ENCODE peak calls at places on chromosomes 13 and 19, in five cellular contexts. Z, P, G, K and B are unnamed samples.
A peak's percentile ranks its signal among the peaks of the same experiment; 100 is the strongest.

GRCh38 chr13:95267662-95268369 is 33.4 kb downstream of the ABCC4 start:
- DNase-seq in G (no peak), Z (no peak), P (peak; percentile 91), K (no peak), B (peak; percentile 36)

GRCh38 chr19:4456566-4456842 is 1.1 kb downstream of the UBXN6 start:
- DNase-seq in P (peak; percentile 72), K (peak; percentile 55), Z (no peak), G (no peak), B (peak; percentile 45)

GRCh38 chr19:46967578-46968018 is 52.0 kb upstream of the NPAS1 start:
- DNase-seq in G (no peak), Z (no peak), K (no peak), P (no peak), B (peak; percentile 68)

GRCh38 chr13:57345526-57345925 is 178.5 kb downstream of the PRR20E start:
- DNase-seq in P (no peak), Z (no peak), G (no peak), K (no peak), B (no peak)

GRCh38 chr19:27674701-27675100 is 1538.2 kb downstream of the UQCRFS1 start:
- DNase-seq in K (no peak), G (no peak), Z (no peak), P (no peak), B (no peak)

GRCh38 chr13:85430216-85430615 is 369.0 kb downstream of the SLITRK6 start:
- DNase-seq in Z (no peak), K (no peak), P (no peak), G (no peak), B (no peak)

GRCh38 chr19:8481616-8482015 is 20.8 kb downstream of the PRAM1 start:
- DNase-seq in Z (no peak), P (no peak), G (no peak), K (no peak), B (no peak)

GRCh38 chr13:47092202-47092601 is 195.3 kb upstream of the HTR2A start:
- DNase-seq in Z (no peak), G (no peak), K (no peak), P (no peak), B (no peak)

GRCh38 chr13:52411629-52412028 is 5.7 kb upstream of the THSD1 start:
- DNase-seq in G (no peak), Z (no peak), P (peak; percentile 49), K (no peak), B (no peak)

GRCh38 chr13:46721054-46721453 is 75.9 kb downstream of the ESD start:
- DNase-seq in Z (peak; percentile 15), G (peak; percentile 23), K (peak; percentile 53), P (peak; percentile 29), B (peak; percentile 48)

GRCh38 chr19:8577247-8577646 is at the start of gene MYO1F:
- DNase-seq in Z (no peak), K (no peak), P (no peak), G (no peak), B (peak; percentile 53)

GRCh38 chr13:110648155-110648819 is 32.9 kb downstream of the NAXD start:
- DNase-seq in K (peak; percentile 34), Z (no peak), P (no peak), G (no peak), B (peak; percentile 11)

GRCh38 chr19:47633516-47633915 is 24.6 kb downstream of the BICRA start:
- DNase-seq in G (no peak), K (no peak), Z (peak; percentile 51), P (no peak), B (no peak)

GRCh38 chr13:112674412-112675383 is 15.1 kb upstream of the ATP11A start:
- DNase-seq in G (no peak), K (no peak), P (no peak), Z (no peak), B (no peak)

GRCh38 chr13:102091231-102091630 is 310.6 kb downstream of the FGF14 start:
- DNase-seq in K (no peak), G (no peak), Z (peak; percentile 4), P (peak; percentile 6), B (no peak)

GRCh38 chr13:102089177-102089576 is 312.7 kb downstream of the FGF14 start:
- DNase-seq in G (no peak), K (no peak), Z (no peak), P (no peak), B (no peak)

GRCh38 chr13:102090532-102090931 is 311.3 kb downstream of the FGF14 start:
- DNase-seq in K (no peak), Z (no peak), G (no peak), P (no peak), B (no peak)

DNA sequence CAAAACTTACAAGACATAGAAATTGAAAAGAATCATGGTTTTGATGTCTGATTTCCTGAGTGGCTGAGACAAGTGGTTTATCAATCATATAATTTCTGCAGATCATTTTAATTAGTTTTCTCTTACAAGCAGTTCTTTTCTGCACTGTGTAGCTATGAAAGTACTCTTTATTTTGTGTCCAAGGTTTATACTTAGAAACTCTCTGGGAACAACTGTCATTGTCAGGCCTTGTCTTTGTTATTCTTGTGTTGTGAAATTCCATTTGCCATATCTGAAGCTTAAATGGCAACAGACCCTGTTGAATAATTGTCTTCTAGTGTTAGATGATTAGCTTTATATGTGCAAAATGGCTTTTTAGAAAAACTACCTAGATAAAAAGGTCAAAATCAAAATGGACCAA is 312.1 kb downstream of the FGF14 start:
- DNase-seq in K (no peak), Z (no peak), G (no peak), P (no peak), B (no peak)
- H3K27ac ChIP-seq in K (no peak overlapping the region), Z (no peak overlapping the region), G (no peak overlapping the region), P (no peak overlapping the region), B (no peak overlapping the region)

DNA sequence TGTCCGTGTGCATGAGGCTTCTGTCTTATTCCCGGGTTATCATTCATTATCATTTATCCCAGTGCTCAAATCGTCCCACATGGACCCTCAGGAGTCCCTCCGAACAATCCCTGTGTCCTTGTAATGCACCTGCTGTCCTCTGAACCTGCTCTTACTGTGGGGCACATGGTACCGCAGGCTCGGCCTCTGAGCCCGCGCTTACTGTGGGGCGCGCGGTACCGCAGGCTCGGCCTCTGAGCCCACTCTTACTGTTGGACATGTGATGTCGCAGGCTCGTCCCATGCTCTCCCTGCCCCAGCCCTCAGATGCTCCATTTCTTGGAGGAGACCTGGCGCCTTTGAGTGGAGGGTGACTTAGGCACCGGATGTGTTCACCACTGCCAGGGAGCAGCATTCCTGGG is 16.8 kb upstream of the ZNF554 start:
- DNase-seq in G (no peak), P (no peak), K (peak; percentile 10), Z (no peak), B (no peak)
- H3K9ac ChIP-seq in G (peak overlapping the region; percentile 2), P (no peak overlapping the region), K (no peak overlapping the region), Z (no peak overlapping the region), B (no peak overlapping the region)

GRCh38 chr13:20121154-20121515 is 39.7 kb downstream of the GJA3 start:
- DNase-seq in P (no peak), G (no peak), K (no peak), Z (no peak), B (no peak)

GRCh38 chr13:20116213-20116612 is 44.6 kb downstream of the GJA3 start:
- DNase-seq in K (no peak), G (no peak), Z (no peak), P (no peak), B (no peak)

GRCh38 chr13:20118268-20119140 is 42.3 kb downstream of the GJA3 start:
- DNase-seq in Z (no peak), K (peak; percentile 71), P (peak; percentile 57), G (no peak), B (peak; percentile 78)

GRCh38 chr13:20124303-20124702 is 36.5 kb downstream of the GJA3 start:
- DNase-seq in P (no peak), Z (no peak), K (no peak), G (no peak), B (no peak)

DNA sequence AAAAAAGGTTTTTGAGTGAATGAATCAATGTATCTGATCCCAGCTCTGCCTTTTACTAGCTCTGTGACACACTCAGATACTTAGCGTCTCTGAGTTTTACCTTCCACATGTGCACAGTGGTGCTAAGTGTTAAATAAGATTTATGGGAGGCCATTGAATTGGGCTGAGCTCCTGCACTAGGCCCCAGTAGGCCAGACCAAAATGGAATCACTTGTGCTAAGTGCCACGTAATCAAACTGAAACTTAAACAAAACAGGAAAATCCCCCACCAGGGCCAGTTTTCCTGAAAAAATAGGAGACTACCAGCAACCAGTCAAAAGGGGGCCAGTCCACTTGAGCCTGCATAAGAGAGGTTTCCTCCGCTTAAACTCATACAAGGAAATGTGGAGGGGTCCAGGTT is 40.9 kb downstream of the GJA3 start:
- DNase-seq in K (no peak), Z (no peak), P (no peak), G (no peak), B (no peak)
- H3K4me3 ChIP-seq in K (no peak overlapping the region), Z (peak overlapping the region; percentile 47), P (peak overlapping the region; percentile 45), G (no peak overlapping the region), B (no peak overlapping the region)

GRCh38 chr19:44777715-44778347 is at the start of gene CBLC:
- DNase-seq in P (no peak), K (peak; percentile 49), Z (peak; percentile 94), G (no peak), B (peak; percentile 95)
- H3K27ac ChIP-seq in P (no peak within 1 kb of the TSS), K (no peak within 1 kb of the TSS), Z (peak within 1 kb of the TSS; percentile 90), G (no peak within 1 kb of the TSS), B (peak within 1 kb of the TSS; percentile 80)